ENCODE peak calls at places on chromosomes 11 and 22, in nine cellular contexts. C is fibroblast of lung, Z is upper lobe of right lung, T is aorta, F is dorsolateral prefrontal cortex, G is thoracic aorta, U is uterus, Q is tibial artery, M is neural progenitor cell. O is an unnamed sample.

GRCh38 chr11:118406599-118407166 is 5.3 kb downstream of the ATP5MG start:
- DNase-seq in C (peak; percentile 25), Z (no peak), T (no peak), F (no peak), G (no peak), U (no peak), Q (no peak), M (no peak), O (no peak)

GRCh38 chr22:38739300-38740055 is 16.3 kb downstream of the SUN2 start:
- DNase-seq in C (no peak), Z (no peak), T (no peak), F (no peak), G (no peak), U (no peak), Q (no peak), M (no peak), O (no peak)

GRCh38 chr11:119318240-119319135 is 1.6 kb upstream of the MCAM start:
- DNase-seq in C (peak; percentile 81), Z (no peak), T (no peak), F (no peak), G (no peak), U (no peak), Q (no peak), M (peak; percentile 57), O (peak; percentile 87)

GRCh38 chr11:2963112-2963754 is 28.9 kb downstream of the NAP1L4 start:
- DNase-seq in C (no peak), Z (no peak), T (no peak), F (no peak), G (no peak), U (no peak), Q (no peak), M (no peak), O (no peak)

GRCh38 chr11:92436026-92436425 is 211.4 kb downstream of the FAT3 start:
- DNase-seq in C (no peak), Z (no peak), T (no peak), F (no peak), G (no peak), U (no peak), Q (no peak), M (no peak), O (no peak)

GRCh38 chr11:94882931-94883330 is 90.4 kb downstream of the CWC15 start:
- DNase-seq in C (no peak), Z (no peak), T (no peak), F (no peak), G (no peak), U (no peak), Q (no peak), M (no peak), O (no peak)

GRCh38 chr11:121328213-121328966 is 35.8 kb downstream of the SC5D start:
- DNase-seq in C (no peak), Z (no peak), T (no peak), F (no peak), G (no peak), U (no peak), Q (no peak), M (no peak), O (no peak)

GRCh38 chr11:126011220-126011619 is 51.4 kb downstream of the CDON start:
- DNase-seq in C (no peak), Z (no peak), T (no peak), F (no peak), G (no peak), U (no peak), Q (no peak), M (no peak), O (no peak)

GRCh38 chr22:48486163-48486957 is 1341.3 kb downstream of the BRD1 start:
- DNase-seq in C (no peak), Z (peak; percentile 51), T (no peak), F (no peak), G (no peak), U (no peak), Q (no peak), M (no peak), O (no peak)

GRCh38 chr22:22616636-22617035 is 27.8 kb upstream of the GGTLC2 start:
- DNase-seq in C (no peak), Z (no peak), T (no peak), F (no peak), G (no peak), U (no peak), Q (no peak), M (no peak), O (no peak)

GRCh38 chr11:95849087-95849825 is 59.0 kb downstream of the CEP57 start:
- DNase-seq in C (peak; percentile 84), Z (no peak), T (peak; percentile 59), F (peak; percentile 71), G (no peak), U (peak; percentile 29), Q (peak; percentile 66), M (peak; percentile 60), O (peak; percentile 69)

GRCh38 chr11:76296731-76297130 is 84.2 kb downstream of the THAP12 start:
- DNase-seq in C (no peak), Z (no peak), T (no peak), F (no peak), G (no peak), U (no peak), Q (no peak), M (no peak), O (no peak)

GRCh38 chr11:17767914-17768313 is 33.3 kb downstream of the KCNC1 start:
- DNase-seq in C (no peak), Z (peak; percentile 20), T (no peak), F (no peak), G (no peak), U (no peak), Q (no peak), M (no peak), O (no peak)

GRCh38 chr11:3056296-3057068 is 741 bp downstream of the CARS1 start:
- DNase-seq in C (no peak), Z (no peak), T (no peak), F (no peak), G (no peak), U (no peak), Q (no peak), M (peak; percentile 29), O (peak; percentile 66)

GRCh38 chr11:12426176-12426575 is 48.8 kb downstream of the PARVA start:
- DNase-seq in C (no peak), Z (no peak), T (no peak), F (no peak), G (no peak), U (no peak), Q (no peak), M (no peak), O (no peak)

GRCh38 chr11:32043737-32044515 is 46.9 kb upstream of the RCN1 start:
- DNase-seq in C (peak; percentile 32), Z (no peak), T (no peak), F (no peak), G (no peak), U (no peak), Q (no peak), M (no peak), O (no peak)

GRCh38 chr22:17648564-17648963 is 10.0 kb downstream of the BCL2L13 start:
- DNase-seq in C (no peak), Z (no peak), T (no peak), F (no peak), G (no peak), U (no peak), Q (no peak), M (no peak), O (no peak)
- H3K27ac ChIP-seq in C (no peak overlapping the region), Z (peak overlapping the region; percentile 6), T (no peak overlapping the region), F (no peak overlapping the region), G (no peak overlapping the region), U (no peak overlapping the region), Q (no peak overlapping the region), M (no peak overlapping the region), O (no peak overlapping the region)

DNA sequence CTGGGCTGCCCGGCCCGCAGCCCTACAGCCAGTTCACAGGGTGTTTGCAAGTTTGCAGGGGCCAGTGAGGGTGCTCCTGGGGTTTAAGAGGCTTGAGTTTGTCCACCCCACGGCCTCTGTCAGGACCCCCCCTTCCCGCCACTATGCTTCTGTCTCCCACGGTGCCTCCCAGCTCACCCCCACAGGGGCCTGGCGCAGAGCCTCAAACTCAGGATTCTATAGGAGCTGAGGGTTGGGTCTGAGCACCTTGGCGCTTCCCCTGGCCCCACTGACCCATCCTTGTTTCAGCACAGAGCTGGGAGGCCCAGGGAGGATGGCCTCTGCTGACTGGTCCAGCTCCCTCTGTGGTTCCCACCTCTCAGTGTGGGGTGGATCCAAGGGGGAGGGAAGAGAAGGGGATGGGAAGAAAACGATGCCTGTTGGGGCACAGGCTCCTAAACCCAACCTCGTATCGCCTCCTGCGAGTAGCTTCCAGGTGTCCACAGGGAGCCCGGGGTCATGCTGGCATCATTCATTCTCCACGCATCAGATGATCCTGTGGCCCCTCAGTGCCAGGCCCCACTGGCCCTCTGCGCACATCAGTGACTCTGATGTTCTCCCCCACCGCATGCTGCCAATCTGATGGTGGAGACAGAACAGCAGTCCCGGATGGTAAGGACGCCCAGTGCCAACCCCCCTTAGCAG is 5.0 kb downstream of the MYEOV start:
- DNase-seq in C (peak; percentile 23), Z (peak; percentile 60), T (no peak), F (no peak), G (no peak), U (no peak), Q (no peak), M (no peak), O (no peak)
- H3K27ac ChIP-seq in C (peak overlapping the region; percentile 94), Z (peak overlapping the region; percentile 89), T (peak overlapping the region; percentile 17), F (no peak overlapping the region), G (peak overlapping the region; percentile 95), U (no peak overlapping the region), Q (peak overlapping the region; percentile 57), M (no peak overlapping the region), O (peak overlapping the region; percentile 77)

DNA sequence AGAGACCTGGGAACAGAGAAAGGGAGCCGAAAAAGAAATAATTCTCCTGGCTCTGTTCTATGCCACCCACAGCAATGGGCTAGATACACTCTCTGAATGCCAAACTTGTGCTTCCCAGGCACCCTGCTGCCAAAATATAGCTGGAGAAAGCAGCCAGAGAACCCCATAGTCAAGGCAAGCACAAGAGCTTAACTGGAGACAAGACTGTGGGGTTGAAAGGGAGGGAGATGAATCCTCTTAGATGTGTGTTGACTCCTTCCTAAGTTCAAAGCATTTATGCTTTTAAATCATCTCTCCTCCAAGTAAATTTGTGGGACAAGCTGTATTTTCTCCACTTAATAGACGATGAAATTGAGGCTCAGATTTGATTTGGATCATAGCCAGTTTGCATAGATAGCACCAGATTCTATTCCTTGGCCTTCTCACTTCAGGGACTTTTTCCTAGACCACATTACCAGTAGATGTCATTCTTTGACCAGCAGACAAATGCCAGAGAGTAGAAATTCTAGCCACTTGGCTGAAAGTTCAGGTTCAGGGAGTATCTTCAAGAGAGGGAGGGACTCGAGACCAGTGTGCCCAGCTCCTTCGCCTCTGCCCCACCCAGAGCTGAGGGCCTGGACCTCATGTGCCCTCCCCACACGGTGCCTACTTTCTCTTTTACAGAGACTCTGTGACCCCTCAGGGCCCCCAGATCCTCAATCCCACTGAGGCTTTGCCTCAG is 16.6 kb upstream of the ETS1 start:
- DNase-seq in C (no peak), Z (no peak), T (no peak), F (no peak), G (no peak), U (no peak), Q (no peak), M (no peak), O (no peak)
- H3K27ac ChIP-seq in C (no peak overlapping the region), Z (no peak overlapping the region), T (no peak overlapping the region), F (no peak overlapping the region), G (no peak overlapping the region), U (no peak overlapping the region), Q (no peak overlapping the region), M (no peak overlapping the region), O (no peak overlapping the region)

DNA sequence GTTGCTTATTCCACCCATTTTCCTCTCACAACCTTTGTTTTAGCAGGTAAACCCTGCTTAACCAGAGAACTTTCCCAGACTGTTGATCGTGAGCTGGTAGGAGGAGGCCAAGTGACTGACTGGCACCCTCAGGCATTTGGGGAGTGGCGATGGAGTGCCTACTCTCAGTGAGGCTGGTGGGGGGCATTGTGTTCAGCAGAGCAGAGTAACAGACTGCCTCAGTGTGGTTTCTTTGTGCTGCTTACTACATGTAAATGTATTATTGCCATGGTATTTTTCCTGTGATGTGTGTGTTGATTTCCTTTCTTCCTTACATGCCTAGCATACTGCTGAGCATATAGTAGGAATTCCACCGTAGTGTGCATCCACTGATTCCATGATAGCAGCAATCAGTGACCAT is 2.6 kb downstream of the MARK2 start:
- DNase-seq in C (peak; percentile 62), Z (peak; percentile 72), T (no peak), F (peak; percentile 34), G (no peak), U (no peak), Q (no peak), M (peak; percentile 62), O (no peak)
- H3K27ac ChIP-seq in C (peak overlapping the region; percentile 22), Z (peak overlapping the region; percentile 81), T (peak overlapping the region; percentile 74), F (peak overlapping the region; percentile 98), G (peak overlapping the region; percentile 82), U (peak overlapping the region; percentile 94), Q (peak overlapping the region; percentile 90), M (no peak overlapping the region), O (peak overlapping the region; percentile 83)

O was measured in sigmoid colon.